ENCODE peak calls at places on chromosome 5, in seven cellular contexts. One of them, this sample, is unnamed.

GRCh38 chr5:81748556-81748955 is 2.3 kb downstream of the SSBP2 start:
- DNase-seq in heart right ventricle: no peak
- DNase-seq in HepG2: no peak
- DNase-seq in tibial nerve: no peak
- DNase-seq in breast epithelium: no peak
- DNase-seq in RWPE2: no peak
- DNase-seq in AG04449: no peak
- DNase-seq in this sample: no peak

GRCh38 chr5:154286557-154286956 is 96.0 kb downstream of the GALNT10 start:
- DNase-seq in heart right ventricle: no peak
- DNase-seq in HepG2: peak; percentile 44
- DNase-seq in tibial nerve: no peak
- DNase-seq in breast epithelium: no peak
- DNase-seq in RWPE2: no peak
- DNase-seq in AG04449: no peak
- DNase-seq in this sample: no peak

GRCh38 chr5:141514330-141515111 is 25.6 kb downstream of the PCDHGC5 start:
- DNase-seq in heart right ventricle: no peak
- DNase-seq in HepG2: no peak
- DNase-seq in tibial nerve: no peak
- DNase-seq in breast epithelium: no peak
- DNase-seq in RWPE2: peak; percentile 96
- DNase-seq in AG04449: no peak
- DNase-seq in this sample: no peak

GRCh38 chr5:143033535-143034260 is 263.5 kb downstream of the ARHGAP26 start:
- DNase-seq in heart right ventricle: no peak
- DNase-seq in HepG2: no peak
- DNase-seq in tibial nerve: no peak
- DNase-seq in breast epithelium: no peak
- DNase-seq in RWPE2: no peak
- DNase-seq in AG04449: peak; percentile 84
- DNase-seq in this sample: no peak

GRCh38 chr5:124139477-124139876 is 607.0 kb downstream of the ZNF608 start:
- DNase-seq in heart right ventricle: no peak
- DNase-seq in HepG2: no peak
- DNase-seq in tibial nerve: no peak
- DNase-seq in breast epithelium: no peak
- DNase-seq in RWPE2: no peak
- DNase-seq in AG04449: no peak
- DNase-seq in this sample: no peak

GRCh38 chr5:127858116-127858784 is 155.1 kb downstream of the CCDC192 start:
- DNase-seq in heart right ventricle: no peak
- DNase-seq in HepG2: no peak
- DNase-seq in tibial nerve: no peak
- DNase-seq in breast epithelium: no peak
- DNase-seq in RWPE2: no peak
- DNase-seq in AG04449: no peak
- DNase-seq in this sample: no peak

GRCh38 chr5:76546497-76547102 is 76.6 kb downstream of the F2RL2 start:
- DNase-seq in heart right ventricle: no peak
- DNase-seq in HepG2: peak; percentile 36
- DNase-seq in tibial nerve: no peak
- DNase-seq in breast epithelium: no peak
- DNase-seq in RWPE2: no peak
- DNase-seq in AG04449: no peak
- DNase-seq in this sample: no peak

GRCh38 chr5:52799358-52799982 is 11.8 kb downstream of the ITGA1 start:
- DNase-seq in heart right ventricle: peak; percentile 28
- DNase-seq in HepG2: peak; percentile 72
- DNase-seq in tibial nerve: no peak
- DNase-seq in breast epithelium: no peak
- DNase-seq in RWPE2: no peak
- DNase-seq in AG04449: no peak
- DNase-seq in this sample: no peak

GRCh38 chr5:159051431-159052281 is 48.1 kb downstream of the EBF1 start:
- DNase-seq in heart right ventricle: peak; percentile 75
- DNase-seq in HepG2: no peak
- DNase-seq in tibial nerve: peak; percentile 23
- DNase-seq in breast epithelium: no peak
- DNase-seq in RWPE2: no peak
- DNase-seq in AG04449: no peak
- DNase-seq in this sample: no peak

GRCh38 chr5:61631438-61631941 is 299.4 kb downstream of the ZSWIM6 start:
- DNase-seq in heart right ventricle: peak; percentile 72
- DNase-seq in HepG2: no peak
- DNase-seq in tibial nerve: peak; percentile 35
- DNase-seq in breast epithelium: no peak
- DNase-seq in RWPE2: no peak
- DNase-seq in AG04449: no peak
- DNase-seq in this sample: no peak

GRCh38 chr5:58484505-58484904 is 6.7 kb upstream of the GAPT start:
- DNase-seq in heart right ventricle: no peak
- DNase-seq in HepG2: no peak
- DNase-seq in tibial nerve: no peak
- DNase-seq in breast epithelium: no peak
- DNase-seq in RWPE2: no peak
- DNase-seq in AG04449: no peak
- DNase-seq in this sample: no peak

GRCh38 chr5:131281133-131281867 is 17.4 kb downstream of the CDC42SE2 start:
- DNase-seq in heart right ventricle: no peak
- DNase-seq in HepG2: peak; percentile 34
- DNase-seq in tibial nerve: no peak
- DNase-seq in breast epithelium: no peak
- DNase-seq in RWPE2: no peak
- DNase-seq in AG04449: no peak
- DNase-seq in this sample: no peak

GRCh38 chr5:57412010-57412409 is 70.6 kb downstream of the ACTBL2 start:
- DNase-seq in heart right ventricle: no peak
- DNase-seq in HepG2: no peak
- DNase-seq in tibial nerve: no peak
- DNase-seq in breast epithelium: no peak
- DNase-seq in RWPE2: no peak
- DNase-seq in AG04449: no peak
- DNase-seq in this sample: no peak

GRCh38 chr5:137695651-137696428 is 40.0 kb downstream of the KLHL3 start:
- DNase-seq in heart right ventricle: peak; percentile 22
- DNase-seq in HepG2: no peak
- DNase-seq in tibial nerve: no peak
- DNase-seq in breast epithelium: no peak
- DNase-seq in RWPE2: no peak
- DNase-seq in AG04449: no peak
- DNase-seq in this sample: no peak

GRCh38 chr5:60590172-60590571 is 109.8 kb downstream of the DEPDC1B start:
- DNase-seq in heart right ventricle: no peak
- DNase-seq in HepG2: no peak
- DNase-seq in tibial nerve: no peak
- DNase-seq in breast epithelium: no peak
- DNase-seq in RWPE2: no peak
- DNase-seq in AG04449: no peak
- DNase-seq in this sample: no peak

GRCh38 chr5:133287500-133287899 is 235.7 kb downstream of the HSPA4 start:
- DNase-seq in heart right ventricle: peak; percentile 29
- DNase-seq in HepG2: peak; percentile 12
- DNase-seq in tibial nerve: no peak
- DNase-seq in breast epithelium: no peak
- DNase-seq in RWPE2: no peak
- DNase-seq in AG04449: no peak
- DNase-seq in this sample: no peak

GRCh38 chr5:54093081-54093492 is 217.3 kb downstream of the ARL15 start:
- DNase-seq in heart right ventricle: no peak
- DNase-seq in HepG2: no peak
- DNase-seq in tibial nerve: no peak
- DNase-seq in breast epithelium: no peak
- DNase-seq in RWPE2: peak; percentile 89
- DNase-seq in AG04449: no peak
- DNase-seq in this sample: peak; percentile 3

GRCh38 chr5:41418220-41419031 is 92.0 kb downstream of the PLCXD3 start:
- DNase-seq in heart right ventricle: no peak
- DNase-seq in HepG2: no peak
- DNase-seq in tibial nerve: no peak
- DNase-seq in breast epithelium: no peak
- DNase-seq in RWPE2: no peak
- DNase-seq in AG04449: no peak
- DNase-seq in this sample: no peak

GRCh38 chr5:61397238-61397637 is 65.2 kb downstream of the ZSWIM6 start:
- DNase-seq in heart right ventricle: no peak
- DNase-seq in HepG2: no peak
- DNase-seq in tibial nerve: no peak
- DNase-seq in breast epithelium: no peak
- DNase-seq in RWPE2: no peak
- DNase-seq in AG04449: no peak
- DNase-seq in this sample: no peak

GRCh38 chr5:126139773-126140172 is 283.4 kb upstream of the GRAMD2B start:
- DNase-seq in heart right ventricle: no peak
- DNase-seq in HepG2: no peak
- DNase-seq in tibial nerve: no peak
- DNase-seq in breast epithelium: no peak
- DNase-seq in RWPE2: no peak
- DNase-seq in AG04449: no peak
- DNase-seq in this sample: no peak

GRCh38 chr5:149320791-149321330 is 24.4 kb upstream of the GRPEL2 start:
- DNase-seq in heart right ventricle: peak; percentile 85
- DNase-seq in HepG2: peak; percentile 94
- DNase-seq in tibial nerve: peak; percentile 72
- DNase-seq in breast epithelium: peak; percentile 80
- DNase-seq in RWPE2: peak; percentile 90
- DNase-seq in AG04449: peak; percentile 87
- DNase-seq in this sample: peak; percentile 95

GRCh38 chr5:97909541-97909940 is 726.5 kb upstream of the RIOK2 start:
- DNase-seq in heart right ventricle: no peak
- DNase-seq in HepG2: no peak
- DNase-seq in tibial nerve: no peak
- DNase-seq in breast epithelium: no peak
- DNase-seq in RWPE2: no peak
- DNase-seq in AG04449: no peak
- DNase-seq in this sample: no peak

GRCh38 chr5:132491368-132492364 is 1.1 kb upstream of the IRF1 start:
- DNase-seq in heart right ventricle: no peak
- DNase-seq in HepG2: no peak
- DNase-seq in tibial nerve: no peak
- DNase-seq in breast epithelium: no peak
- DNase-seq in RWPE2: peak; percentile 64
- DNase-seq in AG04449: no peak
- DNase-seq in this sample: no peak

GRCh38 chr5:2759696-2760461 is 8.4 kb upstream of the IRX2 start:
- DNase-seq in heart right ventricle: no peak
- DNase-seq in HepG2: no peak
- DNase-seq in tibial nerve: no peak
- DNase-seq in breast epithelium: peak; percentile 47
- DNase-seq in RWPE2: no peak
- DNase-seq in AG04449: no peak
- DNase-seq in this sample: no peak

GRCh38 chr5:38060354-38060753 is 198.0 kb upstream of the EGFLAM start:
- DNase-seq in heart right ventricle: no peak
- DNase-seq in HepG2: peak; percentile 80
- DNase-seq in tibial nerve: no peak
- DNase-seq in breast epithelium: no peak
- DNase-seq in RWPE2: no peak
- DNase-seq in AG04449: peak; percentile 12
- DNase-seq in this sample: no peak

GRCh38 chr5:54651482-54652076 is 134.0 kb downstream of the SNX18 start:
- DNase-seq in heart right ventricle: peak; percentile 82
- DNase-seq in HepG2: no peak
- DNase-seq in tibial nerve: peak; percentile 64
- DNase-seq in breast epithelium: peak; percentile 62
- DNase-seq in RWPE2: peak; percentile 92
- DNase-seq in AG04449: no peak
- DNase-seq in this sample: peak; percentile 66

GRCh38 chr5:174305241-174305681 is 259.8 kb downstream of the NSG2 start:
- DNase-seq in heart right ventricle: no peak
- DNase-seq in HepG2: no peak
- DNase-seq in tibial nerve: no peak
- DNase-seq in breast epithelium: no peak
- DNase-seq in RWPE2: no peak
- DNase-seq in AG04449: no peak
- DNase-seq in this sample: no peak

DNA sequence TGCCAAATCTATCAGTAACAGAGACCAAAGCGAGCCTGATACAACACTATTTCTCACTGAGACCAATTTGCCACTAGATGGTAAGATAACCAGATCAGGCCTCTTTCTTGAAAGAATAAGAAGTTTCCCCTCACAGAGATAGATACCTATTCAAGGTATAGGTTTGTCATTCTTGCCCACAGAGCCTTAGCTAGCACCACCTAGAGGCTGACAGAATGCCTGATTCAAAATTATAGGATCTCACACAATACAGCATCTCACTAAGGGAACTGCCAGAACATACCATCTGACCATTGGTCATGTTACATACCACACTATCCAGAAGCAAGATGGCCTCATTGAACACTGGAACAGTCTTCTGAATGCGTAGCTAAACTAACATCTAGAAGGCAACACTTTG is 166.6 kb upstream of the HCN1 start:
- DNase-seq in heart right ventricle: no peak
- DNase-seq in HepG2: no peak
- DNase-seq in tibial nerve: no peak
- DNase-seq in breast epithelium: no peak
- DNase-seq in RWPE2: no peak
- DNase-seq in AG04449: no peak
- DNase-seq in this sample: no peak
- TF ChIP-seq CTCF in heart right ventricle: no peak
- TF ChIP-seq CTCF in HepG2: no peak
- TF ChIP-seq CTCF in tibial nerve: no peak
- TF ChIP-seq CTCF in breast epithelium: no peak
- TF ChIP-seq CTCF in RWPE2: no peak
- TF ChIP-seq CTCF in AG04449: no peak
- TF ChIP-seq CTCF in this sample: no peak

DNA sequence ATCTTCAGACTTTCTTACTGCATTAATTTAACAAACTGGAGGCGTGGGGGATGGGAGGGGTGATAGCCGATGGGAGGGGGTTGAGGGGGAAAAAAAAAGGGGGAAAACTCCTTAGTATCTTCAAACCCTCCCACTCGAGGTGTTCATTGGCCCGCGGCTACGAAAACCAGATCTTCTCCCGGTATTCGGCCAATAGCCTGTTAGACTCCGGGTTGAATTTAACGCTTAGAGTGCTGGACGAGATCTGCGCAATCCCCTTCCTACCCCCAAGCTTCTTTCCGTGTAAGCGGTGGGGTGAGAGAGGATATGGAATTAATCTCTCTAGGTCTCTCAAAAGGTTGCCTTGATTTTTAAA is 722 bp upstream of the GLRA1 start:
- DNase-seq in heart right ventricle: no peak
- DNase-seq in HepG2: no peak
- DNase-seq in tibial nerve: no peak
- DNase-seq in breast epithelium: no peak
- DNase-seq in RWPE2: no peak
- DNase-seq in AG04449: no peak
- DNase-seq in this sample: no peak
- H3K4me3 ChIP-seq in heart right ventricle: no peak overlapping the region
- H3K4me3 ChIP-seq in HepG2: no peak overlapping the region
- H3K4me3 ChIP-seq in tibial nerve: no peak overlapping the region
- H3K4me3 ChIP-seq in breast epithelium: no peak overlapping the region
- H3K4me3 ChIP-seq in RWPE2: no peak overlapping the region
- H3K4me3 ChIP-seq in AG04449: no peak overlapping the region
- H3K4me3 ChIP-seq in this sample: no peak overlapping the region

GRCh38 chr5:179668404-179668803 is 12.4 kb downstream of the CBY3 start:
- DNase-seq in heart right ventricle: no peak
- DNase-seq in HepG2: peak; percentile 62
- DNase-seq in tibial nerve: no peak
- DNase-seq in breast epithelium: no peak
- DNase-seq in RWPE2: no peak
- DNase-seq in AG04449: no peak
- DNase-seq in this sample: no peak
- TF ChIP-seq CTCF in heart right ventricle: peak; percentile 53
- TF ChIP-seq CTCF in HepG2: peak; percentile 89
- TF ChIP-seq CTCF in tibial nerve: peak; percentile 32
- TF ChIP-seq CTCF in breast epithelium: no peak
- TF ChIP-seq CTCF in RWPE2: no peak
- TF ChIP-seq CTCF in AG04449: peak; percentile 78
- TF ChIP-seq CTCF in this sample: peak; percentile 49

GRCh38 chr5:14869286-14870164 is 2.1 kb downstream of the ANKH start:
- DNase-seq in heart right ventricle: no peak
- DNase-seq in HepG2: no peak
- DNase-seq in tibial nerve: no peak
- DNase-seq in breast epithelium: no peak
- DNase-seq in RWPE2: no peak
- DNase-seq in AG04449: no peak
- DNase-seq in this sample: no peak
- H3K4me3 ChIP-seq in heart right ventricle: peak overlapping the region; percentile 68
- H3K4me3 ChIP-seq in HepG2: peak overlapping the region; percentile 78
- H3K4me3 ChIP-seq in tibial nerve: no peak overlapping the region
- H3K4me3 ChIP-seq in breast epithelium: peak overlapping the region; percentile 91
- H3K4me3 ChIP-seq in RWPE2: peak overlapping the region; percentile 94
- H3K4me3 ChIP-seq in AG04449: peak overlapping the region; percentile 74
- H3K4me3 ChIP-seq in this sample: peak overlapping the region; percentile 81